ENCODE peak calls at places on chromosomes 16 and 17, in seven cellular contexts. S is lower leg skin; I is heart right ventricle; L is T-cell; U is T-helper 17 cell; F is stimulated activated CD8-positive, alpha-beta memory T cell treated with anti-CD3 and anti-CD28 coated beads, Interleukin-4, amount 100 ng/mL, for 24 hours; W is SW480. V is an unnamed sample.

GRCh38 chr17:66416207-66416940 is 114.0 kb downstream of the PRKCA start:
- DNase-seq in S (no peak), I (no peak), L (no peak), U (no peak), F (no peak), W (no peak), V (no peak)

GRCh38 chr16:74623214-74623842 is 16.4 kb upstream of the GLG1 start:
- DNase-seq in S (no peak), I (no peak), L (peak; percentile 16), U (no peak), F (no peak), W (no peak), V (peak; percentile 16)

GRCh38 chr17:81608082-81608481 is 28.8 kb downstream of the NPLOC4 start:
- DNase-seq in S (no peak), I (no peak), L (no peak), U (no peak), F (no peak), W (no peak), V (no peak)

GRCh38 chr17:43900858-43901754 is 6.2 kb downstream of the MPP2 start:
- DNase-seq in S (no peak), I (no peak), L (no peak), U (no peak), F (no peak), W (peak; percentile 35), V (no peak)

GRCh38 chr16:702341-702740 is 3.3 kb downstream of the FBXL16 start:
- DNase-seq in S (no peak), I (no peak), L (no peak), U (no peak), F (no peak), W (no peak), V (no peak)

GRCh38 chr17:79045830-79046500 is 22.0 kb downstream of the C1QTNF1 start:
- DNase-seq in S (no peak), I (peak; percentile 72), L (peak; percentile 58), U (peak; percentile 33), F (peak; percentile 48), W (peak; percentile 60), V (peak; percentile 45)

GRCh38 chr16:27214084-27214961 is 11.0 kb downstream of the KDM8 start:
- DNase-seq in S (no peak), I (no peak), L (no peak), U (no peak), F (no peak), W (no peak), V (no peak)

GRCh38 chr16:68995011-68995504 is 110.4 kb upstream of the HAS3 start:
- DNase-seq in S (peak; percentile 21), I (no peak), L (no peak), U (no peak), F (no peak), W (peak; percentile 78), V (no peak)

GRCh38 chr17:13584701-13585080 is 17.0 kb downstream of the HS3ST3A1 start:
- DNase-seq in S (no peak), I (no peak), L (no peak), U (no peak), F (no peak), W (peak; percentile 26), V (no peak)

GRCh38 chr16:72990003-72990521 is 57.9 kb downstream of the ZFHX3 start:
- DNase-seq in S (peak; percentile 92), I (peak; percentile 36), L (no peak), U (no peak), F (no peak), W (peak; percentile 65), V (no peak)

GRCh38 chr17:6374271-6374691 is 60.6 kb downstream of the AIPL1 start:
- DNase-seq in S (no peak), I (no peak), L (no peak), U (no peak), F (no peak), W (no peak), V (no peak)